ENCODE peak calls at places on chromosomes 12 and 14, in six cellular contexts. P is tibial nerve; A is naive thymus-derived CD4-positive, alpha-beta T cell; V is CD8-positive, alpha-beta memory T cell; J is gastrocnemius medialis; I is sigmoid colon. O is an unnamed sample. For H3K4me1, the result is how much of the 10 kb centered on the place peaks cover.

GRCh38 chr12:68007466-68007865 is 18.2 kb downstream of the IFNG-AS1 start:
- DNase-seq in V (no peak), I (no peak), P (no peak), J (no peak), A (no peak), O (no peak)

GRCh38 chr12:113040722-113041168 is 15.8 kb upstream of the DTX1 start:
- DNase-seq in V (no peak), J (peak), P (peak), A (no peak), I (peak), O (peak)

GRCh38 chr14:65483647-65484046 is 71.1 kb downstream of the FUT8 start:
- DNase-seq in P (no peak), I (no peak), V (no peak), A (no peak), J (no peak), O (no peak)

GRCh38 chr12:82130763-82131162 is 227.4 kb downstream of the CCDC59 start:
- DNase-seq in P (no peak), J (no peak), A (no peak), I (no peak), V (no peak), O (no peak)

GRCh38 chr12:111435661-111436201 is 30.0 kb downstream of the SH2B3 start:
- DNase-seq in V (peak), J (no peak), P (no peak), I (no peak), A (peak), O (no peak)

GRCh38 chr12:48818831-48819590 is 715 bp downstream of the CACNB3 start:
- DNase-seq in P (no peak), A (peak), I (no peak), V (peak), J (no peak), O (no peak)

GRCh38 chr12:108685469-108686247 is 45.7 kb downstream of the CORO1C start:
- DNase-seq in A (no peak), J (no peak), I (no peak), P (no peak), V (no peak), O (peak)

GRCh38 chr14:66539034-66539433 is 31.1 kb downstream of the GPHN start:
- DNase-seq in A (no peak), V (no peak), J (no peak), P (no peak), I (no peak), O (no peak)

GRCh38 chr14:50763386-50764007 is 67.5 kb downstream of the NIN start:
- DNase-seq in V (no peak), I (no peak), P (no peak), J (no peak), A (no peak), O (no peak)

GRCh38 chr12:57469334-57470164 is 10.0 kb downstream of the GLI1 start:
- DNase-seq in P (no peak), V (no peak), J (no peak), I (no peak), A (no peak), O (no peak)

GRCh38 chr12:77366616-77367015 is 301.2 kb upstream of the E2F7 start:
- DNase-seq in A (no peak), I (no peak), J (no peak), V (no peak), P (no peak), O (no peak)

GRCh38 chr14:75648066-75648838 is 12.4 kb downstream of the ERG28 start:
- DNase-seq in A (no peak), I (peak), J (peak), V (no peak), P (peak), O (no peak)

GRCh38 chr14:74620497-74620921 is 8.5 kb upstream of the LTBP2 start:
- DNase-seq in A (no peak), J (no peak), V (no peak), I (no peak), P (no peak), O (no peak)

GRCh38 chr14:74619672-74620131 is 7.7 kb upstream of the LTBP2 start:
- DNase-seq in V (no peak), J (peak), P (peak), I (peak), A (no peak), O (peak)

GRCh38 chr14:74616996-74617700 is 5.1 kb upstream of the LTBP2 start:
- DNase-seq in J (no peak), V (no peak), P (no peak), I (no peak), A (no peak), O (no peak)

GRCh38 chr14:74616507-74616906 is 4.5 kb upstream of the LTBP2 start:
- DNase-seq in I (no peak), A (no peak), P (no peak), J (no peak), V (no peak), O (no peak)

DNA sequence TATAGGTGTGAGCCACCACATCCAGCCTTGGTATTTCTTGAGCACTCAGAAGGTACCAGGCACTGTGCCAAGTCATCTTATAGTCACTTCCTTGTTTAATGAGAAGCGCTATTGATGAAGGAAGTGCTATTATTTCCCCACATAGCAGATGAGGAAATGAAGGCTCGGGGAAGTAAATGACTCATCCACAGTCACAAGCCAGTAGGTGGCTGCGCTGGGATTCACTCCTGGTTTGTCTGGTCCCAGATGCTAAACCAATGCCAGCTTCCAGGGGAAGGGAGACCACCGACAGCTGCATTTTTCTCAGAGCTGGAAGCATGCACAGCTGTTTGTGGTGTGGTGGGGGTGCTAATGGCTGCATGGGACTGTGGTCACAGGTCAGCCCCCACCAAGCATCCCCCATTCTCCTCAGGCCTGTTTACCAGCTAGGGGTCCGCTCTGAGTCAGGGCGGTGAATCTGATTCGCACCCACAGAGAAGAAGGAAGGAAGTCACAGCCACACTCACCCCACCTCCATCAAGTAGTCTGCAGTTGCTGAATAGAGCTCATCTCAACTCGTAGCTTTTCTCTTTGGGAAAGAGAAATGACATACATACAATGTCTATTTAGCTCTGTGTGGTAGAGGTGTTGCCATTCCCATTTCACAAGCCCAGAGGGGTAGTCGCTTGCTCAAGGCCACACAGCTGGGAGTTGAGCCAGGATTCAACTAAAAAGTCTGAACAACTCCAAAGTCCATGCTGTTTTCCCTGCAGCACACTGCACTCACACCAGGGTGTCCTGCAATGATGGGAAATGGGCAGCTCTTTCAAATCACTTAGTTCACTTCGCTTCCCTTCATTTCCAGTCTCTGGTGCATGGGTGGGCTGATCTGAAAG is 6.3 kb upstream of the LTBP2 start:
- DNase-seq in J (no peak), P (no peak), A (peak), I (no peak), V (peak), O (no peak)
- H3K4me1 ChIP-seq in J (under half), P (half or more), A (under half), I (under half), V (under half), O (half or more)

DNA sequence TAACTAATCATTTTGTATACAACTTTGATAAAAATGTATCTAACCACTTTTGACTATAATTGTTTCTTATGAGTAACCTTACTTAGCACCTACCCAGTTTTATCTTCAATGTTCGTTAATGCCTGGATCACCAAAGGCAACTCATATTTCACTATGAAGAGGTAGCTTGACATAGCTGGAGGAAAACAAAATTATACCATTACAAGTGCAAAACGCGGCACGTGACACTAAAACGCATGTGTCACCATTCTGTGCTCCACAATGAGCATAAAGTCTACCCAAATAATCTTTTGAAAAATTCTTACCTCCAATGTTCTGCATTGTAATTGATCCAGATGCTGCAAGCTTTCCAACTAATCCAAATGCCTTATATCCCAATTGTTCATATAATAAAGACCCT is 5.8 kb downstream of the SLC38A2 start:
- DNase-seq in I (no peak), A (no peak), J (no peak), P (no peak), V (no peak), O (no peak)
- H3K4me3 ChIP-seq in I (peak), A (no peak), J (peak), P (no peak), V (no peak), O (peak)

GRCh38 chr14:90727082-90727481 is 89.1 kb downstream of the TTC7B start:
- DNase-seq in J (no peak), I (no peak), A (no peak), P (no peak), V (no peak), O (peak)
- H3K27ac ChIP-seq in J (peak), I (peak), A (no peak), P (peak), V (no peak), O (peak)

DNA sequence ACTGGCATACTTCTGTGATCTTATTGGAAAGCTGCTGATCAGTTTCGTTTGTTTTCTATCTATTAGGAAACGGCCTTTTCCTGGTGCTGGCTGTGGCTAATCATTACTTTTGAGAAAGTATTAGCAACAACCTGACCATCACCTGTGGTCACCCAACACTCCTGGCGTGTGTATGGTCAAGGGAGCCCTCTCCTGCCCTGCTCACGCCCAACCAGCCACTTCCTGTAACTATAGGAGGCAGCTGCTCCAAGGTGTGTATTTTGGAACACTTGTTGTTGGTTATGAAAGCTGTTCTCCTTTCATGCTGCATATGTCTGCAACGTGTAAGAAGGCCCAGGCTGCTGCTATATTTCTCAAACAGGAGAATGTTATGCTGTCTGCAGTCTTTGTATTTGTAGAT is 1582.8 kb downstream of the AACS start:
- DNase-seq in I (no peak), J (no peak), P (no peak), A (no peak), V (no peak), O (no peak)
- H3K4me1 ChIP-seq in I (under half), J (under half), P (under half), A (under half), V (under half), O (under half)

GRCh38 chr14:36163451-36163850 is 13.1 kb downstream of the PTCSC3 start:
- DNase-seq in V (no peak), P (no peak), J (no peak), I (no peak), A (no peak), O (no peak)

GRCh38 chr14:36167431-36167830 is 9.1 kb downstream of the PTCSC3 start:
- DNase-seq in A (no peak), P (no peak), J (no peak), V (no peak), I (no peak), O (no peak)

GRCh38 chr14:36162267-36162666 is 14.3 kb downstream of the PTCSC3 start:
- DNase-seq in J (no peak), P (no peak), A (no peak), V (no peak), I (no peak), O (no peak)

GRCh38 chr14:36161781-36162180 is 14.7 kb downstream of the PTCSC3 start:
- DNase-seq in A (no peak), J (no peak), I (no peak), P (no peak), V (no peak), O (no peak)
- H3K4me3 ChIP-seq in A (no peak), J (no peak), I (no peak), P (no peak), V (no peak), O (no peak)

DNA sequence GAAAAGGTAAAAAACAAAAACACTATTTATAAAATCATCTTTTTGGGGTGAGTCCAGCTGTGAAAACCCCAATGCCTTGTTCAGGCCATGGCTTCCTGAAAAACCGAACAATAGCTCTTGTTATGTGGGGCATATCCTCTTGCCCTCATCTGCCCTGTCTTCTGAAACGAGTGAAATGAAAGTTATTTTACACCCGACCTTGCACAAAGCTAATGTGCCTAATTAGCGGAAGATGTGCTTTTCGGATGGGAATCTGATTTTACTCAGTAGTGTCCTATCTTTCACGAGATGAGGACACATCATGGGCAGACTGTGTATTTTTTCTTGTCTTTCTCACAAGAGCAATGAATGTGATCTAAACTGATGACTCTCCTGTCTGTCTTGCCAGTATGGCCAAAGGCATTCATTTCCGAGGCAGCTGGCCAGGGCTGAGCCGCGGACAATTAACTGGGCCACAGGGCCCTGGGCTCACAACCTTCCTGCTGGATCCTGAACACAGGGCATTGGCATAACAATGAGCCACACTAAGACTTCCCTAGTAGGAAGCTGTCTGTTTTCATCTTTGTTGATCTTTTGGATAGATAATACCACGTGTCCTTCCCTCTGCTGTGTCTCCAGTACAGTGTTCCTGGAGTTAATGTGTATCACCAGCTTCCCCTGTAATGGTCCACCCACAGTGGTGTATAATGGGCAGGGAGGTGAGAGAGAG is 86.0 kb upstream of the HIF1A start:
- DNase-seq in I (no peak), V (no peak), J (no peak), A (no peak), P (no peak), O (no peak)
- H3K27ac ChIP-seq in I (peak), V (no peak), J (no peak), A (no peak), P (no peak), O (peak)

DNA sequence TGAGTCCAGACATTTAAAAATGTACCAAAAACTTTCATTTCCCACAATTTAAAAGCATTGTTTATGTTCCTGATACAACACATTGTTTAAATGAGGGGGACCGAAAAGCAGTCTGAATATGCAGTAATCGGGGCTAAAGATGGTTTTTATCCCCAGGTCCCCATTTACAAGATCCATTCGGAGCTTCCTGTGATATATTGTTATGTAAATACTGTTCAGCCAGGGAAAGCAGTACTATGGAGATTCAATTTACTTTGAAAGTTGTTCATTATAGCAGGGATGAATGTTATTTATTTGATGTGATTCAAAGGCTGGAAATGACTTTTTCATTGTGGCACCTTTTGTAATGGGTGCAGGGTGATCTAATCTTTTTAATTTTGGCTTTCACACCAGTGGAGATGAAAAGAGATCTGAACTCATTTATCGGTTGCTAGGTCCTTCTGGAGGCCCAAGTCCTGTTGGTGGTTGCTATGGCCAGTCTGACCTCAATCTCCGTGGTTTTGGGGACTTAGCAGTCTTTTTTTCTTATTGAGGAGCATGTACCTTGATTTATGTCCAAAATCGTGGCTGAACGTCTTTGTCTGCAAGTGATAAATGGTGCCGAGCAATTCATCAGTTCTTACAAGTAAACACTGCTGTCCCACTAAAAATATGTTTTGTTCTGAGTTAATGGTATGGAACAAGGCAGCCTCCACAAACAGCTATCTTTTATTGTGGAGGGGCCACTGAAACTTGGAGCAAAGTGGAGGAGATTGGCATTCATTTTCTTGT is 1.8 kb downstream of the RMST start:
- DNase-seq in A (no peak), V (no peak), P (no peak), I (no peak), J (no peak), O (no peak)
- H3K4me1 ChIP-seq in A (under half), V (under half), P (under half), I (under half), J (under half), O (under half)

GRCh38 chr14:96512122-96512521 is 9.9 kb downstream of the PAPOLA start:
- DNase-seq in J (no peak), A (no peak), I (no peak), V (no peak), P (no peak), O (no peak)
- H3K4me3 ChIP-seq in J (no peak), A (no peak), I (no peak), V (no peak), P (no peak), O (no peak)

DNA sequence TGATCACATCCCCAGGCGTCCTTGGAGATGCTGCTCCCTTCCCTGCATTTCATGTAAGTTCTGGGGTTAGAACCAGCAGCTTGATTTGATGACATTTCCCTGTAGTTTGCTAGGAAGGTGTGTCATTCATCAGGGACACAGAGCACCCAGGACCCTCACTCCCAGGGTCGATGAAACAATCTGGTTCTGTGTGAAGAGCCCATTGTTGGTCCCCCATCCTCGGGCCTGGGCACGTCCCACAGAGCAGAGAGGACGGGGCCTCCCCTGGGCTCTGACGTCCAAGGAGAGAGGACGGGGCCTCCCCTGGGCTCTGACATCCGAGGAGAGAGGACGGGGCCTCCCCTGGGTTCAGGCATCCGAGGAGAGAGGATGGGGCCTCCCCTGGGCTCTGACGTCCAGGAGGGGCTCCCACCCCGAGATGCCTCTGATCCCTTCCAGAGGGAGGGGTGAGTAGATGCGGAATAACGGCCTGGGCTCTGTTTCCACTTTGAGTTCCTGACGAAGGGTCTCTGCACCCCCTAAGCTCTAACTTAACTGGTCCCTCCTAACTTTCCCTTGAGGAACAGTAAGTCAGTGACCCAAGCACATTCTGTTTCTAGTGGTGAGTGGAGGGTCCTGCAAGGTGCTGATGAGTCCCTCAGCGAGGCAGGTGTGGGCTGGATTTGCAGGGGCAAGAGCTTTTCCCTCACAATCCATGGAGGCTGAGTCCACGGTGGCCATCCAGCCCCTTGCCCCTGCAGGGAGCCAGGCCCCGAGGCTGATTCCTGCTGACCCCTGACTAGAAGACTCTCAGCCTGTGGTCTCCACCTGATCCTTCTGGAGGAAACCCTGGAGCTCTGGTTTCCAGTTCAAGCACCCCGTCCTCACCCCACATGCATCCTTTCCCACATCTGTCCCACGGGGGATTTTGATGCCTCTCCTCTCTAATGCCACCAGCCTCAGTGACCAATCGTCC is 35.5 kb upstream of the SFSWAP start:
- DNase-seq in I (no peak), J (no peak), P (no peak), V (no peak), A (no peak), O (no peak)
- H3K27ac ChIP-seq in I (no peak), J (no peak), P (no peak), V (no peak), A (no peak), O (no peak)

GRCh38 chr14:103074699-103075341 is 9.2 kb upstream of the LBHD2 start:
- DNase-seq in V (peak), J (peak), P (no peak), A (no peak), I (peak), O (no peak)
- H3K4me1 ChIP-seq in V (under half), J (under half), P (half or more), A (under half), I (under half), O (under half)